ENCODE peak calls at places on chromosome 4, in ten cellular contexts. X is cerebellum; I is uterus; B is neural crest cell; G is SIG-M5; E is GM23338; H is astrocyte; U is stimulated activated CD4-positive, alpha-beta T cell treated with anti-CD3 and anti-CD28 coated beads, Interleukin-4, amount 100 ng/mL, for 24 hours; M is NCI-H510A; N is H9. Y is an unnamed sample.

GRCh38 chr4:5891563-5892320 is 1.1 kb downstream of the CRMP1 start:
- DNase-seq in I (no peak), X (no peak), U (no peak), N (no peak), G (no peak), E (no peak), M (no peak), H (no peak), B (no peak), Y (no peak)

GRCh38 chr4:61064636-61065035 is 135.5 kb upstream of the ADGRL3 start:
- DNase-seq in I (no peak), M (no peak), E (no peak), B (no peak), G (no peak), U (no peak), N (no peak), H (no peak), X (no peak), Y (peak)

GRCh38 chr4:40587826-40588225 is 41.8 kb downstream of the RBM47 start:
- DNase-seq in M (no peak), E (no peak), H (no peak), N (no peak), I (no peak), X (no peak), G (peak), U (no peak), B (no peak), Y (no peak)

GRCh38 chr4:4485806-4486205 is 56.0 kb downstream of the STX18 start:
- DNase-seq in U (no peak), N (no peak), H (no peak), M (no peak), B (no peak), I (no peak), E (no peak), G (no peak), X (no peak), Y (no peak)

GRCh38 chr4:15906024-15906443 is 32.5 kb downstream of the FGFBP1 start:
- DNase-seq in U (peak), E (peak), I (no peak), B (no peak), N (peak), G (no peak), X (no peak), M (peak), H (peak), Y (no peak)

GRCh38 chr4:170875868-170876267 is 786.1 kb upstream of the AADAT start:
- DNase-seq in E (peak), M (no peak), U (no peak), X (no peak), B (no peak), G (no peak), H (no peak), N (no peak), I (no peak), Y (no peak)

GRCh38 chr4:100984901-100985300 is 362.4 kb downstream of the PPP3CA start:
- DNase-seq in G (no peak), I (no peak), B (no peak), N (no peak), U (no peak), M (no peak), E (no peak), H (peak), X (no peak), Y (no peak)

GRCh38 chr4:61994036-61994435 is 793.9 kb downstream of the ADGRL3 start:
- DNase-seq in N (no peak), I (no peak), E (no peak), U (no peak), B (no peak), X (no peak), H (peak), M (no peak), G (no peak), Y (no peak)

GRCh38 chr4:48175328-48175727 is 41.3 kb upstream of the TXK start:
- DNase-seq in U (no peak), H (no peak), X (no peak), E (peak), M (no peak), N (peak), B (no peak), G (no peak), I (no peak), Y (no peak)

GRCh38 chr4:106367072-106367471 is 1.5 kb downstream of the GIMD1 start:
- DNase-seq in H (peak), I (no peak), N (no peak), G (no peak), U (no peak), B (no peak), E (no peak), M (no peak), X (no peak), Y (no peak)

GRCh38 chr4:170027181-170027829 is 1.1 kb upstream of the MFAP3L start:
- DNase-seq in E (peak), X (peak), B (peak), I (peak), H (peak), N (peak), M (peak), G (no peak), U (peak), Y (peak)

GRCh38 chr4:15547392-15547791 is 77.7 kb downstream of the CC2D2A start:
- DNase-seq in N (no peak), B (no peak), H (no peak), X (no peak), U (no peak), E (no peak), I (no peak), M (no peak), G (no peak), Y (no peak)

Y was measured in Ammon's horn.